ENCODE peak calls at places on chromosome 12, in six cellular contexts. J, N, I, Y, S and Z are unnamed samples.

GRCh38 chr12:9750276-9751203 is 10.2 kb downstream of the CD69 start:
- DNase-seq in S (peak; percentile 66), J (no peak), Y (peak; percentile 33), I (peak; percentile 69), N (peak; percentile 77), Z (no peak)

GRCh38 chr12:31752450-31752849 is 23.6 kb upstream of the AMN1 start:
- DNase-seq in I (no peak), Y (no peak), J (no peak), S (no peak), N (no peak), Z (no peak)

GRCh38 chr12:57632898-57633825 is at the start of gene B4GALNT1:
- DNase-seq in I (peak; percentile 75), N (peak; percentile 86), Y (peak; percentile 50), S (peak; percentile 82), J (peak; percentile 74), Z (peak; percentile 68)

GRCh38 chr12:807041-807717 is 54.8 kb downstream of the WNK1 start:
- DNase-seq in S (no peak), J (no peak), N (no peak), Y (no peak), I (no peak), Z (no peak)

GRCh38 chr12:67772276-67773169 is 124.0 kb downstream of the DYRK2 start:
- DNase-seq in I (peak; percentile 66), S (no peak), N (peak; percentile 12), J (no peak), Y (no peak), Z (no peak)

GRCh38 chr12:94557896-94558295 is 92.5 kb downstream of the TMCC3 start:
- DNase-seq in N (no peak), Y (no peak), I (no peak), S (no peak), J (no peak), Z (no peak)

GRCh38 chr12:114508529-114509129 is 102.7 kb upstream of the TBX5 start:
- DNase-seq in S (peak; percentile 66), I (peak; percentile 71), J (peak; percentile 75), Y (peak; percentile 62), N (peak; percentile 76), Z (peak; percentile 69)

GRCh38 chr12:111359231-111359913 is 9.5 kb downstream of the PHETA1 start:
- DNase-seq in N (no peak), S (no peak), J (no peak), Y (no peak), I (no peak), Z (no peak)

GRCh38 chr12:51589557-51590176 is 1.4 kb upstream of the SCN8A start:
- DNase-seq in J (no peak), S (no peak), N (no peak), I (no peak), Y (no peak), Z (no peak)

GRCh38 chr12:51592034-51592705 is 1.1 kb downstream of the SCN8A start:
- DNase-seq in N (no peak), J (no peak), S (no peak), I (no peak), Y (no peak), Z (no peak)

GRCh38 chr12:51590347-51591019 is 550 bp upstream of the SCN8A start:
- DNase-seq in Y (peak; percentile 40), S (peak; percentile 94), J (no peak), I (no peak), N (peak; percentile 78), Z (peak; percentile 66)

GRCh38 chr12:51589060-51589459 is 2.0 kb upstream of the SCN8A start:
- DNase-seq in Y (no peak), N (no peak), I (no peak), J (no peak), S (no peak), Z (no peak)

DNA sequence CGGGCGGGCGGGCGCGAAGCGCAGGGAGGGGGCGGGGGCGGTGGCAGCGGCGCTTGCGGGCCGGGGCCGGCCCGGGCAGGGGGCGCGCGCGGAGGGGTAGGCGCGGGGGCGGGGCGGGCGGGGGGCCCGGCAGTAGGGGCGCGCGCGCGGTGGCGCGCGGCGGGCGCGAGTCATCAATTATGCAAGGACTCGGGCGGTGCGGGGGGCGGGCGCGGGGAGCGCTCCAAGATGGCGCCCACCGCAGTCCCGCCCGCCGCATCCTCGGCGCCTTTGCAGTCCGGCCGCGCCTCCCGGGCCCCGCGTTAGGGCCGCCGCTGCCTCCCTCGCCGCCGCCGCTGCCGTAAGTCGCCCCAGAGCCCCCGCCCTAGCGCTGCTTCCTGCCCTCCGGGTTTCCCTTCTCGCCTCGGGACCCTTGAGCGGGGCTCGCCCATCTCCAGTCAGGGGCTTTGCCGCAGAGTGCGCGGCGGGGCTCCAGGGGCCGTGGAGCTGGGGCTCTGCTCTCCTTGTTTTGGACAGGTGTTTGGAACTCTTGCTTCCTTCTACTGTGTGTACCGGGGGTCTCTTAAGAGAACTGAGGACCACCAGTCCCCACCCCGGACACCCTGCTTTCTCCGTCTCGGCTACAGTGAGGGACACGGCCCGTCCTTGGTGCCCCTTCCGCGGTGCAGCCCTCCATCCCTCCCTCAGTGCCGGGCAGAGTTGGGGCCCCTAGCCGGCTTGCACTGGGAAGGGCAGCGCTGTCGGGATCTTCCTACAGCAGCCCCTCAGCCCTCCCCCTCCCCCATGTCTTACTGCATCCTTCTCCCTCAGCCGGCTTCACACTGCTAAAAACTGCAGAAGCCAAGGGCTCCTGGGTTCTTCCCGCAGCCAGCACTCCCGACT is at the start of gene SCN8A:
- DNase-seq in S (peak; percentile 81), N (peak; percentile 61), J (no peak), I (no peak), Y (peak; percentile 37), Z (peak; percentile 36)
- TF ChIP-seq EP300 in S (no peak), N (no peak), J (no peak), I (no peak), Y (no peak), Z (no peak)

GRCh38 chr12:11763760-11764520 is 114.5 kb downstream of the ETV6 start:
- DNase-seq in J (no peak), Y (no peak), I (no peak), N (no peak), S (no peak), Z (no peak)

GRCh38 chr12:11759894-11760293 is 110.4 kb downstream of the ETV6 start:
- DNase-seq in J (no peak), S (no peak), Y (no peak), I (no peak), N (no peak), Z (no peak)

GRCh38 chr12:11762723-11763326 is 113.4 kb downstream of the ETV6 start:
- DNase-seq in S (no peak), Y (no peak), I (no peak), N (no peak), J (no peak), Z (no peak)

GRCh38 chr12:11758838-11759509 is 109.5 kb downstream of the ETV6 start:
- DNase-seq in S (no peak), Y (peak; percentile 29), N (no peak), I (no peak), J (no peak), Z (no peak)

GRCh38 chr12:11761869-11762567 is 112.5 kb downstream of the ETV6 start:
- DNase-seq in S (no peak), N (no peak), Y (no peak), I (no peak), J (no peak), Z (no peak)
- TF ChIP-seq EP300 in S (no peak), N (no peak), Y (no peak), I (no peak), J (no peak), Z (no peak)

GRCh38 chr12:103571286-103571685 is 15.8 kb upstream of the STAB2 start:
- DNase-seq in J (no peak), I (no peak), Y (no peak), S (no peak), N (no peak), Z (peak; percentile 51)
- TF ChIP-seq EP300 in J (no peak), I (no peak), Y (no peak), S (no peak), N (no peak), Z (no peak)

DNA sequence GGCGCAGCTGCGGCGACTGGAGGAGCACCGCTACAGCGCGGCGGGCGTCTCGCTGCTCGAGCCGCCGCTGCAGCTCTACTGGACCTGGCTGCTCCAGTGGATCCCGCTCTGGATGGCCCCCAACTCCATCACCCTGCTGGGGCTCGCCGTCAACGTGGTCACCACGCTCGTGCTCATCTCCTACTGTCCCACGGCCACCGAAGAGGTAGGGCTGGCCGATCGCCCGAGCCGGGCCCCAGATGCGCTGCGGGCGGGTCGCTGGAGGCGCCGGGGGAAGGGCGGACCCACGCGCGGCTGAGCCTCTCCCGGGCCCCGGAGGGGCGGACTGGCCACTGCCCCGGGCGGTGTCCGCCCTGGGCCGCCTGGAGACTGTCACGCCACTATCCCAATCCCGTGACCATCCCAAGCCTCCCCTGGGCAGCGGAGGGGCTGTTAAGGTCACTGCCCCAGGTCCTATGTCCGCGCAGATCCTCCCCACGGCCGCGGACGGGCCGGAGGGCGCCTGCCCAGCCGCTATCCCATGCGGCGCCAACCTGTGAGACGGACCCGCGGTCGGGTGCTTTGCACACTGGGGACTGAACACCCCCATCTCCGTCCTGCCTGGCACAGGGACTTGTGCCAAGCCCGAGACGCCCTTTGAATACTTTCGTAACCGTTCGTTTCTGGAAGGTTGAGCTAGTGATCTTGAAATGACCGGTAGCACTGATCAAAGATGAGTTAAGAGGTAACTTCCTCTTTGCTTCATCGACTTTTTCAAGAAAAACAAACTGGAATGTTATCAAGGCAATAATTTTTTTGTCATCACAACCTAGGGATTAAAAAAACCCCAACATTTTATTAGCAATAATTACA is 716 bp downstream of the CHPT1 start:
- DNase-seq in I (peak; percentile 82), Y (peak; percentile 51), S (peak; percentile 52), N (peak; percentile 46), J (peak; percentile 80), Z (peak; percentile 64)
- TF ChIP-seq EP300 in I (no peak), Y (no peak), S (peak; percentile 12), N (no peak), J (no peak), Z (no peak)

GRCh38 chr12:2183556-2184541 is 131.1 kb downstream of the CACNA1C start:
- DNase-seq in Y (no peak), J (no peak), I (peak; percentile 70), S (no peak), N (peak; percentile 13), Z (no peak)
- TF ChIP-seq EP300 in Y (no peak), J (no peak), I (no peak), S (no peak), N (no peak), Z (no peak)

GRCh38 chr12:124754949-124755800 is 108.5 kb downstream of the SCARB1 start:
- DNase-seq in N (no peak), S (no peak), Y (peak; percentile 90), I (peak; percentile 98), J (peak; percentile 91), Z (peak; percentile 46)
- TF ChIP-seq EP300 in N (no peak), S (no peak), Y (no peak), I (no peak), J (peak; percentile 76), Z (peak; percentile 90)